ENCODE peak calls at places on chromosome 18, in five cellular contexts. One of them, this sample, is unnamed. For H3K4me1 and H3K9me3, the result is how much of the 10 kb centered on the place peaks cover.

GRCh38 chr18:55275042-55275897 is 312.7 kb downstream of the TCF4 start:
- DNase-seq in mammary epithelial cell: peak
- DNase-seq in Karpas-422: peak
- DNase-seq in right cardiac atrium: peak
- DNase-seq in PC-3: peak
- DNase-seq in this sample: no peak

GRCh38 chr18:74062037-74062436 is 85.6 kb downstream of the FBXO15 start:
- DNase-seq in mammary epithelial cell: no peak
- DNase-seq in Karpas-422: no peak
- DNase-seq in right cardiac atrium: no peak
- DNase-seq in PC-3: no peak
- DNase-seq in this sample: no peak

GRCh38 chr18:22432672-22433137 is 15.0 kb upstream of the CTAGE1 start:
- DNase-seq in mammary epithelial cell: peak
- DNase-seq in Karpas-422: no peak
- DNase-seq in right cardiac atrium: peak
- DNase-seq in PC-3: peak
- DNase-seq in this sample: peak

GRCh38 chr18:79495591-79496071 is 99.9 kb downstream of the NFATC1 start:
- DNase-seq in mammary epithelial cell: no peak
- DNase-seq in Karpas-422: no peak
- DNase-seq in right cardiac atrium: peak
- DNase-seq in PC-3: no peak
- DNase-seq in this sample: no peak

GRCh38 chr18:29648891-29649290 is 1393.7 kb downstream of the DSC3 start:
- DNase-seq in mammary epithelial cell: no peak
- DNase-seq in Karpas-422: no peak
- DNase-seq in right cardiac atrium: no peak
- DNase-seq in PC-3: no peak
- DNase-seq in this sample: no peak

GRCh38 chr18:48132993-48133674 is 202.7 kb upstream of the SMAD2 start:
- DNase-seq in mammary epithelial cell: no peak
- DNase-seq in Karpas-422: no peak
- DNase-seq in right cardiac atrium: no peak
- DNase-seq in PC-3: no peak
- DNase-seq in this sample: no peak

GRCh38 chr18:46536215-46536874 is 120.7 kb downstream of the LOXHD1 start:
- DNase-seq in mammary epithelial cell: peak
- DNase-seq in Karpas-422: no peak
- DNase-seq in right cardiac atrium: no peak
- DNase-seq in PC-3: peak
- DNase-seq in this sample: no peak

GRCh38 chr18:49023938-49024341 is 73.2 kb upstream of the SMAD7 start:
- DNase-seq in mammary epithelial cell: no peak
- DNase-seq in Karpas-422: no peak
- DNase-seq in right cardiac atrium: no peak
- DNase-seq in PC-3: no peak
- DNase-seq in this sample: no peak

GRCh38 chr18:61582205-61582710 is 249.0 kb downstream of the CDH20 start:
- DNase-seq in mammary epithelial cell: no peak
- DNase-seq in Karpas-422: no peak
- DNase-seq in right cardiac atrium: peak
- DNase-seq in PC-3: no peak
- DNase-seq in this sample: no peak

GRCh38 chr18:53422896-53423295 is 801.6 kb downstream of the MBD2 start:
- DNase-seq in mammary epithelial cell: no peak
- DNase-seq in Karpas-422: no peak
- DNase-seq in right cardiac atrium: no peak
- DNase-seq in PC-3: no peak
- DNase-seq in this sample: no peak

GRCh38 chr18:79483971-79484491 is 88.3 kb downstream of the NFATC1 start:
- DNase-seq in mammary epithelial cell: no peak
- DNase-seq in Karpas-422: no peak
- DNase-seq in right cardiac atrium: peak
- DNase-seq in PC-3: no peak
- DNase-seq in this sample: no peak

GRCh38 chr18:7957297-7957696 is 390.2 kb downstream of the PTPRM start:
- DNase-seq in mammary epithelial cell: no peak
- DNase-seq in Karpas-422: no peak
- DNase-seq in right cardiac atrium: no peak
- DNase-seq in PC-3: no peak
- DNase-seq in this sample: no peak

GRCh38 chr18:55552498-55553189 is 35.3 kb downstream of the TCF4 start:
- DNase-seq in mammary epithelial cell: no peak
- DNase-seq in Karpas-422: no peak
- DNase-seq in right cardiac atrium: no peak
- DNase-seq in PC-3: no peak
- DNase-seq in this sample: peak

GRCh38 chr18:51006948-51007786 is 22.8 kb upstream of the SMAD4 start:
- DNase-seq in mammary epithelial cell: no peak
- DNase-seq in Karpas-422: no peak
- DNase-seq in right cardiac atrium: no peak
- DNase-seq in PC-3: no peak
- DNase-seq in this sample: no peak

GRCh38 chr18:73660931-73661330 is 486.7 kb downstream of the FBXO15 start:
- DNase-seq in mammary epithelial cell: no peak
- DNase-seq in Karpas-422: no peak
- DNase-seq in right cardiac atrium: no peak
- DNase-seq in PC-3: no peak
- DNase-seq in this sample: no peak

GRCh38 chr18:72376256-72376655 is 167.9 kb downstream of the CBLN2 start:
- DNase-seq in mammary epithelial cell: no peak
- DNase-seq in Karpas-422: no peak
- DNase-seq in right cardiac atrium: no peak
- DNase-seq in PC-3: no peak
- DNase-seq in this sample: no peak

GRCh38 chr18:36770315-36770946 is 58.4 kb downstream of the TPGS2 start:
- DNase-seq in mammary epithelial cell: no peak
- DNase-seq in Karpas-422: no peak
- DNase-seq in right cardiac atrium: no peak
- DNase-seq in PC-3: no peak
- DNase-seq in this sample: no peak
- H3K4me3 ChIP-seq in mammary epithelial cell: no peak
- H3K4me3 ChIP-seq in Karpas-422: no peak
- H3K4me3 ChIP-seq in right cardiac atrium: no peak
- H3K4me3 ChIP-seq in PC-3: no peak
- H3K4me3 ChIP-seq in this sample: no peak

DNA sequence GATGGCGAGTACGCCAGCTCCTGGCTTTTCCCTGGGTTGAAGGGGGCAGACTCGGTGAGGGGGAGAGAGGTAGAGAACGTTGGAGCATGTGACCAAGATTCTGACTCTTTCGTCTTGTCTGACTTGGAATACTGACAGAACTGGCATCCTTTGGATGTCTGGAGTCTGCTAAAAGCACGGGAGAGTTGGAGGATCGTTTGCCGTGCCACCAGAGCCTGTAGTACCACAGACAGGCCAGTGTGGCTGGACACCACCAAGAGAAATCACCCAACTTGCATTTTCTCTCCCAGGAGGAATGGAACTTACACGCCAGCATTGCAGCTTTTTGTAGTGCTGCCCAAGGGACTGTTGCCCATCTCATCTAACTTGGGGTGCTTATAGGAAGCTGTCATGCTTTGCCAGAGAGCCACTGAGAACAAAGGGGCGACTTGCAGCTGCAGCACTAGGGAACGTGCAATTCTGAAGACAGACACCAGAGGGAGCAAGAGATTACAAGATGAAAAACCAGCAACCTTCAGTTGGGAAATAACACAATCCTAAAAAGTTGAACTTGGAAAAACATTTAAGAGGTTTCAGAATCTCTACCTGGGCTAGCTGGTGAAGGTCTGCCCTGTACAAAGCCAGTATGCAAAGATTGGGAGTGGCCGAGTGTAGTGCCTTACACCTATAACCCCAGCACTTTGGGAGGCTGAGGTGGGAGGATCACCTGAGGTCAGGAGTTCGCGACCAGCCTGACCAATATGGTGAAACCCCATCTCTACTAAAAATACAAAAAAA is 24.1 kb downstream of the PSMG2 start:
- DNase-seq in mammary epithelial cell: peak
- DNase-seq in Karpas-422: peak
- DNase-seq in right cardiac atrium: no peak
- DNase-seq in PC-3: peak
- DNase-seq in this sample: peak
- H3K4me1 ChIP-seq in mammary epithelial cell: under half
- H3K4me1 ChIP-seq in Karpas-422: under half
- H3K4me1 ChIP-seq in right cardiac atrium: under half
- H3K4me1 ChIP-seq in PC-3: under half
- H3K4me1 ChIP-seq in this sample: under half

DNA sequence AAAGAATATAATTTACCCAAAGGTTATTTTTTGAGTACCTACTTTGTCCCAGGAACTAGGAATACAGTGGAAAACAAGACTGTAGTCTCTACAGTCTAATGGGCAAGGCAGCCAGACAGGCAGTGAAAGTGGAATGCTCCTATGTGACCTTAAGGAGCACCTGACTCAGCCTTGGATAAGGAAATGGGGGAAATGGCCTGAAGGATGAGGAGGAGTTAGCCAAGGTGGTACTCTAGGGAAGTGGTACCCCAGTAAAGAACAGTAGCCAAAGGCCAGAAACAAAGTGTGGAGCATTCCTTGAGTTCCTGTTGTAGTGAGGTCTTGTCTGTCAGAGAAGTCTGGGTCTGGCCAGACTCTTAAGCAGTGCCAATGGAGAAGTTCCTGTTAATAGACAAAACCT is 6.0 kb downstream of the ZNF397 start:
- DNase-seq in mammary epithelial cell: no peak
- DNase-seq in Karpas-422: no peak
- DNase-seq in right cardiac atrium: no peak
- DNase-seq in PC-3: no peak
- DNase-seq in this sample: no peak
- H3K9me3 ChIP-seq in mammary epithelial cell: half or more
- H3K9me3 ChIP-seq in Karpas-422: half or more
- H3K9me3 ChIP-seq in right cardiac atrium: under half
- H3K9me3 ChIP-seq in PC-3: under half
- H3K9me3 ChIP-seq in this sample: under half

DNA sequence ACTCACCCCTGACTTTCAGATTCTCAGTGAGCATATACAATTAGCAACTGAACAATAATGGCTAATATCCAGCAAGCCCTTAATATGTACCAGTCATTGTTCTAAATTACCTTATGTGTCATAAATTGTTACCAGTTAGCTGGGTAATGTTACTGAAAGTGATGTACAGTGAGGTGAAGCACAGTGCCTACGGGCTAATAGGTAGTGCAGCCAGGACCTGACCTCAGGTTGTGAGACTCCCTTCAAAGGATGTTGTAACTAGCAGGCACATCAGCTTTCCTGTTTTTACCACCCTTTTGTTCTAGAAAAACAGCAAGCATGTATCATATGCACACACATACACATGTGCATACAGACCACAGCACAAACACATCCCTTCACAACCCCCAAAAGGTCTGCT is 258.3 kb downstream of the PHLPP1 start:
- DNase-seq in mammary epithelial cell: peak
- DNase-seq in Karpas-422: no peak
- DNase-seq in right cardiac atrium: no peak
- DNase-seq in PC-3: no peak
- DNase-seq in this sample: no peak
- H3K4me3 ChIP-seq in mammary epithelial cell: no peak
- H3K4me3 ChIP-seq in Karpas-422: no peak
- H3K4me3 ChIP-seq in right cardiac atrium: no peak
- H3K4me3 ChIP-seq in PC-3: no peak
- H3K4me3 ChIP-seq in this sample: no peak

DNA sequence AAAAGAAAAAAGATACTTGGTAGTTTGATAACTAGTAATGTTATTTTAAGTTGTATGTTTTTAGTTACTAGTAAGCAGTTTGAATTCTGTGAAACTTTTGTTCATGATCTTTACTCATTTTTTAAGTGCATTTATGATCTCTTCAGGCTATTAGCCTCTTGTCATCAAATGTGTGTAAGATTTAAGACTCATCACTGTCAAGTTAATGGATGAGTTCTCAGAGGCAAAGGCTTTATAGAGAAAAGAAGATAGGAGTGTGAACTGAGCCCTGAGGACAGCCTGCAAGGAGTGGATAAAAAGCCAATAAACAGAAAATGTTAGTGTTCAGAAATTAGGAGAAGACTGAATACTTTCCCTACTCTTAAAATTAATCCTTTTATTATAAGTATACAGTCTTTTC is 13.5 kb downstream of the NDUFV2 start:
- DNase-seq in mammary epithelial cell: no peak
- DNase-seq in Karpas-422: no peak
- DNase-seq in right cardiac atrium: no peak
- DNase-seq in PC-3: no peak
- DNase-seq in this sample: no peak
- H3K4me1 ChIP-seq in mammary epithelial cell: under half
- H3K4me1 ChIP-seq in Karpas-422: under half
- H3K4me1 ChIP-seq in right cardiac atrium: under half
- H3K4me1 ChIP-seq in PC-3: under half
- H3K4me1 ChIP-seq in this sample: under half

GRCh38 chr18:13657974-13658373 is 68.4 kb downstream of the FAM210A start:
- DNase-seq in mammary epithelial cell: no peak
- DNase-seq in Karpas-422: no peak
- DNase-seq in right cardiac atrium: no peak
- DNase-seq in PC-3: no peak
- DNase-seq in this sample: no peak

GRCh38 chr18:13649397-13650252 is 76.7 kb downstream of the FAM210A start:
- DNase-seq in mammary epithelial cell: no peak
- DNase-seq in Karpas-422: peak
- DNase-seq in right cardiac atrium: no peak
- DNase-seq in PC-3: no peak
- DNase-seq in this sample: no peak

GRCh38 chr18:13658444-13659204 is 67.7 kb downstream of the FAM210A start:
- DNase-seq in mammary epithelial cell: no peak
- DNase-seq in Karpas-422: no peak
- DNase-seq in right cardiac atrium: no peak
- DNase-seq in PC-3: no peak
- DNase-seq in this sample: no peak

DNA sequence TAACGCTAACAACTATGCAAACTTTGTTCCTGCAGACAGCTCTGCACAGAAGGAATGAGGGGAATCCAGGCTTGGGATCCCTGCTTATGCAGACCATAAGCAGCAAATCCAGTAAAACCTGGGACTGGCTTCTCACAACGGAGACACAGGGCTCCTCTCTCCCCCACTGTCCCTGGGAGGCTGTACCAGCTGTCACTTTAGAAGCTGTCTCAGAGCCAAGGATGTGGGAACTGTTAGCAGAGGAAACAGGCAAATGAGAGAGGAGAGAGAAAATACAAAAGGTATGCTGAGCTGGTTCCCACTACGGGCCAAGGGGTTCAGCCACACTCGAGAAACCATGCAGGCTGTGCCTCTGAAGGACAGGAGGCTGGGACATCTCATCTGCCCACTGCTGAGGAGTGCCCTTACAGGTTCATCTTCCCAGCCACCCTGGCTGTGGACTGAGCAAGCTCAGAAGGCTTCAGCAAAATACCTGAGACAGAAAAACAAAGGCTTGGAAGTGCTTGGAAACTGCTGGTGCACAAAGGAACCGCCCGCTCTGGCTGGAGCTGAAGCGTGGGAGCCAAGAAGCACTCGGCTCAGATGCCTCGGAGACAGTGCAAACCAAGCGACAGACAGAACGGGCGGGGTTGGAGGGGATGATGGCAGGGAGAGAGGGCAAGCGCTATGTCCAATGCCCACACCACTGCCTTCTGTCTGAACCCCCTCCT is 72.5 kb downstream of the FAM210A start:
- DNase-seq in mammary epithelial cell: no peak
- DNase-seq in Karpas-422: no peak
- DNase-seq in right cardiac atrium: no peak
- DNase-seq in PC-3: no peak
- DNase-seq in this sample: no peak
- H3K9me3 ChIP-seq in mammary epithelial cell: under half
- H3K9me3 ChIP-seq in Karpas-422: under half
- H3K9me3 ChIP-seq in right cardiac atrium: under half
- H3K9me3 ChIP-seq in PC-3: under half
- H3K9me3 ChIP-seq in this sample: under half

This sample was measured in BE2C.